ENCODE peak calls at places on chromosomes 16 and 17, in four cellular contexts. A, T, Y and H are unnamed samples.

GRCh38 chr17:60989846-60990245 is 312.2 kb downstream of the BCAS3 start:
- DNase-seq in A (no peak), T (no peak), Y (no peak), H (no peak)

GRCh38 chr16:70632273-70632672 is 14.1 kb upstream of the IL34 start:
- DNase-seq in A (no peak), T (no peak), Y (no peak), H (no peak)

GRCh38 chr17:7559307-7560171 is 989 bp downstream of the TNFSF13 start:
- DNase-seq in A (no peak), T (no peak), Y (no peak), H (no peak)

GRCh38 chr17:17682293-17682736 is 1.1 kb downstream of the RAI1 start:
- DNase-seq in A (no peak), T (no peak), Y (no peak), H (peak; percentile 21)

GRCh38 chr16:2742323-2743006 is 10.0 kb upstream of the SRRM2 start:
- DNase-seq in A (no peak), T (no peak), Y (no peak), H (no peak)

GRCh38 chr17:20089795-20090547 is 80.8 kb downstream of the SPECC1 start:
- DNase-seq in A (no peak), T (no peak), Y (no peak), H (no peak)

GRCh38 chr16:11270602-11271162 is 1.6 kb upstream of the TNP2 start:
- DNase-seq in A (no peak), T (no peak), Y (no peak), H (no peak)

GRCh38 chr17:10198509-10199249 is at the start of gene GAS7:
- DNase-seq in A (peak; percentile 75), T (peak; percentile 86), Y (no peak), H (peak; percentile 63)

GRCh38 chr17:7248811-7249210 is 2.7 kb downstream of the CTDNEP1 start:
- DNase-seq in A (no peak), T (no peak), Y (no peak), H (no peak)

GRCh38 chr17:27496501-27496943 is 40.3 kb downstream of the KSR1 start:
- DNase-seq in A (peak; percentile 87), T (peak; percentile 76), Y (peak; percentile 36), H (no peak)

GRCh38 chr17:9195961-9196668 is 174.8 kb downstream of the NTN1 start:
- DNase-seq in A (peak; percentile 89), T (peak; percentile 84), Y (no peak), H (peak; percentile 79)

DNA sequence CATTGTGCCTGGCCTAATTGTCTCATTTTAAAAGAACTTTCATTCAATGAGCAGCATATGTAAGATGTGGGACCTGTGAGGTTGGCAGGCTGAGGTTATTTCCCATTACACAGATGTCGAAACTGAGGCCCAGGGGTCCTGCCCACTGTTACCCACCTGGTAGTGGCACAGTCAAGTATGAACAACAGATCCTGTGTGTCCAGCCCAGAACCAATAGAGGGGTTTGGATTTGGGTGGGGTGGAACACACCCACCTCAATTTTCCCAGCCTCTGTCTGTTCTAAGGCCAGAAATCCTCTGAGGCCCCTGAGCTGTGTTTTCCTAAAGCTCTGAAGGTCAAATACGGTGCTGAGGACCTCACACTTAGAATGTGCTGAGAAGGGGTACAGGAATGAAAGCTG is 179.5 kb downstream of the XYLT1 start:
- DNase-seq in A (no peak), T (no peak), Y (no peak), H (no peak)
- H3K79me2 ChIP-seq in A (no peaks in the 10 kb centered on the region), T (no peaks in the 10 kb centered on the region), Y (no peaks in the 10 kb centered on the region), H (no peaks in the 10 kb centered on the region)

DNA sequence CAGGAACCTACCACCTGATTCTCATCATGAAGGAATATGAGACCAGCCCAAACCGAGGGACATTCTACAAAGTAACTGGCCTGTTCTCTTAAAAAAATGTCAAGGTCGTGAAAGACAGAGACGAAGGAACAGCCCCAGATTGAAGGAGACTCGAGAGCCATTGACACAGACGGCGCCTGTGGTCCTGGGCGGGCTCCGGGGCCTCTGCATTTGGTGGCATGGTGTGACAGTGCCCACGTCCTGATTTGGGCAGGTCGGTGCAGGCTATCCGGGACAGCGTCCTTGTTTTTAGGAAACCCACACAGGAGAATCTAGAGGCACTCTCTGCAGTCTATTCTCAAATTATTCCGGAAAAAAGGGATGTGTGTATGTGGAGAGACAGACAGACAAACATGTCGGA is 64.1 kb downstream of the ADCY9 start:
- DNase-seq in A (no peak), T (no peak), Y (no peak), H (no peak)
- H3K4ac ChIP-seq in A (no peak overlapping the region), T (no peak overlapping the region), Y (no peak overlapping the region), H (no peak overlapping the region)

GRCh38 chr17:78999056-78999768 is 10.4 kb downstream of the CANT1 start:
- DNase-seq in A (no peak), T (no peak), Y (no peak), H (no peak)

GRCh38 chr17:78997231-78997741 is 12.3 kb downstream of the CANT1 start:
- DNase-seq in A (no peak), T (no peak), Y (no peak), H (no peak)

GRCh38 chr17:78998311-78999055 is 11.1 kb downstream of the CANT1 start:
- DNase-seq in A (no peak), T (no peak), Y (no peak), H (no peak)

GRCh38 chr17:78996781-78997201 is 12.8 kb downstream of the CANT1 start:
- DNase-seq in A (no peak), T (no peak), Y (no peak), H (no peak)

DNA sequence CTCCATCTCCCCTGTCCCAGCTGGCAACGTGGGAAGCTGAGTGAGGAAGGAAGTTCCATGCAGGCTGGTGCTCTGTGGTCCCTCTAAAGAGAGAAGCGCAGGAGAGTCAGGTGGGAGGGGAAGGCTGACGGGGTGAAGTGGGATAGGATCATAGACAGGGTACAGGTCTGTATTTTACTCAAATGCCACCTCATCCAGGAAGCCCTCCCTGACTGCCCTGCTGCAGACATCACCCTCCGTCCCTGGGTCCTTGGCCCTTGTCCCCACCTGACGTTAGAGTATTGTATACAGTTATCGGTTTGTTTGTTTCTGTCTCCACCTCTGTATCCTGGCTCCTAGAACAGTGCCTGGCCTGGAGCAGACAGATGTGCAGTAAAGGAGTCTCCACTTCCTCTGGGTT is 11.7 kb downstream of the CANT1 start:
- DNase-seq in A (no peak), T (no peak), Y (no peak), H (no peak)
- H3K79me2 ChIP-seq in A (peaks cover 4% of the 10 kb centered on the region), T (no peaks in the 10 kb centered on the region), Y (peaks cover 4% of the 10 kb centered on the region), H (no peaks in the 10 kb centered on the region)

GRCh38 chr17:51548125-51548524 is 287.8 kb downstream of the UTP18 start:
- DNase-seq in A (no peak), T (no peak), Y (no peak), H (no peak)
- H3K4ac ChIP-seq in A (no peak overlapping the region), T (no peak overlapping the region), Y (no peak overlapping the region), H (no peak overlapping the region)